ENCODE peak calls at places on chromosomes 7 and 10, in four cellular contexts. C is stimulated activated CD8-positive, alpha-beta memory T cell treated with anti-CD3 and anti-CD28 coated beads, Interleukin-7, amount 100 ng/mL, for 24 hours; E is stimulated activated CD4-positive, alpha-beta T cell treated with anti-CD3 and anti-CD28 coated beads, TNF-alpha, amount 100 ng/mL, for 4 hours; Z is Calu3. R is an unnamed sample.

GRCh38 chr7:41311301-41311700 is 391.6 kb downstream of the INHBA start:
- DNase-seq in C (no peak), E (no peak), Z (no peak), R (no peak)

GRCh38 chr7:108076141-108076540 is 54.0 kb downstream of the LAMB4 start:
- DNase-seq in Z (no peak), C (no peak), E (no peak), R (no peak)

GRCh38 chr7:128204455-128204854 is 36.6 kb upstream of the LEP start:
- DNase-seq in C (no peak), E (no peak), Z (no peak), R (no peak)

GRCh38 chr10:48554246-48554645 is 50.6 kb downstream of the ARHGAP22 start:
- DNase-seq in Z (no peak), E (no peak), C (no peak), R (no peak)

GRCh38 chr7:132121987-132122386 is 454.3 kb downstream of the PLXNA4 start:
- DNase-seq in E (no peak), Z (no peak), C (no peak), R (no peak)

GRCh38 chr7:94183289-94183749 is 179.2 kb upstream of the BET1 start:
- DNase-seq in C (no peak), E (no peak), Z (peak; percentile 56), R (no peak)

GRCh38 chr7:50679218-50680007 is 103.3 kb downstream of the GRB10 start:
- DNase-seq in C (no peak), E (no peak), Z (no peak), R (no peak)

GRCh38 chr7:85695041-85695990 is 508.5 kb upstream of the SEMA3D start:
- DNase-seq in C (no peak), E (no peak), Z (peak; percentile 1), R (no peak)

GRCh38 chr10:77355844-77356243 is 281.8 kb downstream of the KCNMA1 start:
- DNase-seq in C (no peak), E (no peak), Z (no peak), R (no peak)

GRCh38 chr7:35820858-35821257 is 20.0 kb downstream of the SEPTIN7 start:
- DNase-seq in C (no peak), E (no peak), Z (no peak), R (no peak)

GRCh38 chr10:77251297-77252013 is 386.2 kb downstream of the KCNMA1 start:
- DNase-seq in E (no peak), C (no peak), Z (peak; percentile 62), R (no peak)

GRCh38 chr10:12735843-12736462 is 265.6 kb downstream of the CCDC3 start:
- DNase-seq in E (no peak), C (no peak), Z (no peak), R (no peak)

GRCh38 chr7:137508437-137509175 is 165.1 kb upstream of the PTN start:
- DNase-seq in E (no peak), Z (no peak), C (no peak), R (no peak)

GRCh38 chr10:27457261-27457945 is 46.7 kb upstream of the RAB18 start:
- DNase-seq in C (no peak), E (no peak), Z (no peak), R (no peak)

GRCh38 chr10:117175215-117175900 is 21.9 kb upstream of the KCNK18 start:
- DNase-seq in E (no peak), C (no peak), Z (no peak), R (no peak)

GRCh38 chr10:59175538-59176240 is 754 bp upstream of the PHYHIPL start:
- DNase-seq in Z (no peak), E (no peak), C (no peak), R (no peak)

GRCh38 chr10:127145173-127145572 is 51.2 kb downstream of the INSYN2A start:
- DNase-seq in Z (no peak), C (no peak), E (no peak), R (no peak)

GRCh38 chr7:149669121-149669818 is 104.1 kb downstream of the ZNF467 start:
- DNase-seq in C (no peak), Z (no peak), E (no peak), R (no peak)

GRCh38 chr7:45582868-45583277 is 8.7 kb downstream of the ADCY1 start:
- DNase-seq in C (no peak), E (no peak), Z (no peak), R (no peak)

GRCh38 chr7:31955021-31955420 is 115.2 kb downstream of the PDE1C start:
- DNase-seq in Z (no peak), E (no peak), C (no peak), R (no peak)

GRCh38 chr7:20542594-20542993 is 72.9 kb upstream of the ABCB5 start:
- DNase-seq in Z (no peak), E (no peak), C (no peak), R (no peak)

GRCh38 chr7:141145630-141145982 is 71.7 kb downstream of the TMEM178B start:
- DNase-seq in E (no peak), Z (no peak), C (no peak), R (no peak)

R was measured in activated T-helper 9 cell treated with anti-CD3 and anti-CD28 coated beads, Interleukin-2, amount 50 U/mL, for 16 hours.